ENCODE peak calls at places on chromosomes 4 and X, in seven cellular contexts. Y is HepG2, U is H1, D is SK-N-SH, H is K562, A is GM12878, V is HCT116. P is an unnamed sample.

GRCh38 chrX:110944323-110944761 is 148.7 kb upstream of the CHRDL1 start:
- DNase-seq in D (peak), V (no peak), H (no peak), U (no peak), A (no peak), Y (no peak), P (no peak)

GRCh38 chr4:115076691-115077090 is 36.7 kb downstream of the NDST4 start:
- DNase-seq in U (no peak), A (no peak), H (no peak), Y (no peak), D (no peak), V (no peak), P (no peak)

GRCh38 chr4:53716011-53716410 is 124.7 kb upstream of the LNX1 start:
- DNase-seq in Y (no peak), V (no peak), H (no peak), A (no peak), D (no peak), U (no peak), P (no peak)

GRCh38 chrX:110218591-110218990 is 99.3 kb downstream of the AMMECR1 start:
- DNase-seq in D (no peak), U (no peak), Y (no peak), H (no peak), V (no peak), A (no peak), P (no peak)

GRCh38 chr4:8274066-8274652 is 4.6 kb downstream of the HTRA3 start:
- DNase-seq in Y (no peak), D (no peak), A (no peak), U (no peak), H (no peak), V (no peak), P (no peak)

GRCh38 chrX:109827772-109828171 is 94.7 kb upstream of the ACSL4 start:
- DNase-seq in D (no peak), U (no peak), Y (no peak), H (no peak), V (no peak), A (no peak), P (no peak)

GRCh38 chrX:136588060-136588459 is 56.0 kb downstream of the VGLL1 start:
- DNase-seq in A (peak), D (no peak), U (no peak), Y (no peak), H (no peak), V (no peak), P (no peak)

GRCh38 chrX:109818921-109819320 is 85.9 kb upstream of the ACSL4 start:
- DNase-seq in V (no peak), Y (no peak), U (no peak), A (no peak), D (no peak), H (no peak), P (no peak)

GRCh38 chr4:127622923-127623754 is 9.6 kb upstream of the INTU start:
- DNase-seq in D (peak), U (no peak), V (no peak), Y (peak), A (no peak), H (no peak), P (no peak)

GRCh38 chr4:83255584-83255983 is 29.0 kb downstream of the COQ2 start:
- DNase-seq in Y (no peak), H (no peak), A (no peak), U (no peak), V (peak), D (no peak), P (peak)

GRCh38 chr4:1072830-1073446 is 40.4 kb downstream of the RNF212 start:
- DNase-seq in Y (peak), A (no peak), H (peak), V (peak), D (peak), U (no peak), P (peak)

GRCh38 chr4:88341227-88342192 is 37.1 kb upstream of the HERC6 start:
- DNase-seq in A (no peak), V (no peak), Y (peak), H (no peak), D (no peak), U (no peak), P (no peak)

GRCh38 chr4:13912966-13913365 is 285.4 kb upstream of the BOD1L1 start:
- DNase-seq in U (no peak), D (no peak), H (no peak), A (no peak), Y (no peak), V (no peak), P (no peak)

GRCh38 chr4:155496294-155496626 is 119.5 kb upstream of the MAP9 start:
- DNase-seq in U (no peak), A (no peak), V (no peak), Y (no peak), D (no peak), H (no peak), P (no peak)

GRCh38 chr4:24915121-24915922 is 2.5 kb upstream of the CCDC149 start:
- DNase-seq in A (no peak), H (no peak), D (no peak), V (no peak), U (no peak), Y (peak), P (no peak)

GRCh38 chrX:15165832-15166231 is 104.1 kb downstream of the ASB9 start:
- DNase-seq in U (no peak), Y (no peak), A (no peak), H (peak), V (no peak), D (no peak), P (no peak)

GRCh38 chr4:10698172-10698571 is 13.6 kb upstream of the CLNK start:
- DNase-seq in D (no peak), V (no peak), U (no peak), Y (no peak), H (no peak), A (no peak), P (no peak)

GRCh38 chrX:28099166-28099565 is 117.9 kb upstream of the DCAF8L1 start:
- DNase-seq in H (no peak), D (no peak), U (no peak), Y (no peak), V (no peak), A (no peak), P (no peak)

GRCh38 chr4:59571805-59572430 is 1628.2 kb upstream of the ADGRL3 start:
- DNase-seq in H (no peak), D (no peak), A (no peak), Y (no peak), V (no peak), U (no peak), P (peak)

GRCh38 chr4:110296892-110297291 is 98.5 kb upstream of the ELOVL6 start:
- DNase-seq in U (no peak), H (no peak), A (peak), V (no peak), Y (no peak), D (no peak), P (no peak)

GRCh38 chr4:90137545-90137944 is 10.4 kb downstream of the CCSER1 start:
- DNase-seq in A (no peak), D (no peak), V (no peak), Y (peak), U (no peak), H (no peak), P (peak)

GRCh38 chr4:30717208-30718020 is 2.8 kb upstream of the PCDH7 start:
- DNase-seq in A (no peak), D (peak), H (no peak), V (no peak), Y (no peak), U (no peak), P (peak)
- TF ChIP-seq JUND in A (no peak), D (no peak), H (no peak), V (no peak), Y (no peak), U (no peak), P (no peak)

GRCh38 chr4:74539043-74539790 is 94.3 kb downstream of the AREG start:
- DNase-seq in U (no peak), Y (peak), V (no peak), H (no peak), D (no peak), A (no peak), P (no peak)
- TF ChIP-seq JUND in U (no peak), Y (no peak), V (no peak), H (no peak), D (no peak), A (no peak), P (no peak)

DNA sequence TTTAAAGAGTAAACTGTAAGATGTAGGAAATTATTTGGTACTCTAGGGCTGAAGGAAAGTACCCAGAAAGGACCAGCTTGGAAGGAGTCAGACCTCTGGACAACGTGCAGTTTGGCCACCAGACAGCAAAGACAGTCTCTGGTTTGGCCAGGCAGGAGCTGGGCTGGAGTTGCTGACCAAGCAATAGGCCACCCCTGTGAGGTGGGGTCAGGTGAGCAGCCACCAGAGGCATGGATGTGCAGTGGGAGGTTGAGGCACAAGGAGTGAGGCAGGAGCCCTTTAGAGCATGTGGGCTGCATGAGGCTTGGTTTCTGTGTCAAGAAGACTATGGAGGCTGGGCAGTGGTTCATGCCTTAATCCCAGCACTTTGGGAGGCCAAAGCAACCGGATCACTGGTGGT is 17.7 kb upstream of the MRFAP1 start:
- DNase-seq in D (no peak), U (no peak), H (no peak), A (no peak), V (no peak), Y (no peak), P (no peak)
- TF ChIP-seq JUND in D (no peak), U (no peak), H (no peak), A (no peak), V (no peak), Y (no peak), P (no peak)

GRCh38 chr4:138192113-138192512 is 50.0 kb downstream of the SLC7A11 start:
- DNase-seq in A (no peak), H (peak), Y (peak), U (no peak), D (no peak), V (peak), P (no peak)
- TF ChIP-seq JUND in A (peak), H (no peak), Y (no peak), U (no peak), D (no peak), V (peak), P (no peak)

P was measured in T47D.